ENCODE peak calls at places on chromosomes 6 and 20, in six cellular contexts. N is COR-L47; M is CD8-positive, alpha-beta T cell; X is mesothelial cell of epicardium; O is stimulated activated CD8-positive, alpha-beta memory T cell treated with anti-CD3 and anti-CD28 coated beads, Interleukin-15, amount 100 ng/mL, for 24 hours; Q is posterior vena cava. L is an unnamed sample.
A peak's percentile ranks its signal among the peaks of the same experiment; 100 is the strongest.

GRCh38 chr20:39876974-39877615 is 811.9 kb downstream of the MAFB start:
- DNase-seq in N (no peak), M (no peak), X (no peak), O (no peak), Q (no peak), L (peak; percentile 88)

GRCh38 chr6:131958551-131959470 is 7.6 kb upstream of the CCN2 start:
- DNase-seq in N (no peak), M (no peak), X (no peak), O (no peak), Q (no peak), L (no peak)

GRCh38 chr6:101294676-101295075 is 98.8 kb upstream of the GRIK2 start:
- DNase-seq in N (no peak), M (no peak), X (no peak), O (no peak), Q (no peak), L (no peak)

GRCh38 chr6:71420693-71421328 is 132.2 kb downstream of the OGFRL1 start:
- DNase-seq in N (peak; percentile 89), M (no peak), X (peak; percentile 84), O (no peak), Q (peak; percentile 98), L (peak; percentile 86)

GRCh38 chr6:16383607-16384206 is 145.3 kb downstream of the GMPR start:
- DNase-seq in N (no peak), M (no peak), X (no peak), O (no peak), Q (no peak), L (no peak)

GRCh38 chr20:62927128-62927705 is 912 bp upstream of the DIDO1 start:
- DNase-seq in N (no peak), M (no peak), X (no peak), O (no peak), Q (no peak), L (no peak)

GRCh38 chr6:153024401-153025017 is 22.0 kb upstream of the MTRF1L start:
- DNase-seq in N (peak; percentile 24), M (peak; percentile 59), X (no peak), O (no peak), Q (no peak), L (peak; percentile 36)

GRCh38 chr6:113461153-113461897 is 395.8 kb upstream of the MARCKS start:
- DNase-seq in N (no peak), M (no peak), X (no peak), O (no peak), Q (no peak), L (no peak)

GRCh38 chr20:35174458-35175216 is 2.8 kb downstream of the PROCR start:
- DNase-seq in N (no peak), M (no peak), X (no peak), O (no peak), Q (peak; percentile 83), L (no peak)

GRCh38 chr20:45946149-45946970 is 11.9 kb downstream of the PCIF1 start:
- DNase-seq in N (no peak), M (peak; percentile 64), X (no peak), O (no peak), Q (peak; percentile 88), L (no peak)

GRCh38 chr6:52511572-52512151 is 65.2 kb downstream of the TRAM2 start:
- DNase-seq in N (no peak), M (no peak), X (no peak), O (no peak), Q (no peak), L (no peak)

GRCh38 chr6:142850653-142851434 is 94.1 kb downstream of the HIVEP2 start:
- DNase-seq in N (no peak), M (no peak), X (no peak), O (no peak), Q (no peak), L (no peak)

GRCh38 chr20:50276119-50277063 is 85.8 kb downstream of the CEBPB start:
- DNase-seq in N (no peak), M (no peak), X (no peak), O (no peak), Q (peak; percentile 50), L (no peak)

GRCh38 chr6:64553414-64553813 is 917.8 kb downstream of the PHF3 start:
- DNase-seq in N (peak; percentile 7), M (no peak), X (no peak), O (no peak), Q (no peak), L (peak; percentile 52)

GRCh38 chr6:36373368-36374009 is 14.0 kb downstream of the ETV7 start:
- DNase-seq in N (no peak), M (no peak), X (no peak), O (no peak), Q (peak; percentile 74), L (no peak)

GRCh38 chr20:16040742-16041141 is 532.5 kb downstream of the KIF16B start:
- DNase-seq in N (no peak), M (no peak), X (no peak), O (no peak), Q (no peak), L (no peak)

GRCh38 chr6:101853226-101853625 is 459.7 kb downstream of the GRIK2 start:
- DNase-seq in N (no peak), M (no peak), X (no peak), O (no peak), Q (no peak), L (no peak)

GRCh38 chr6:33962186-33962585 is 158.4 kb upstream of the MLN start:
- DNase-seq in N (no peak), M (no peak), X (no peak), O (no peak), Q (peak; percentile 17), L (no peak)

GRCh38 chr6:154606457-154606856 is 96.0 kb upstream of the CNKSR3 start:
- DNase-seq in N (no peak), M (no peak), X (no peak), O (peak; percentile 21), Q (no peak), L (no peak)